ENCODE peak calls at places on chromosomes 4 and X, in eight cellular contexts. X is body of pancreas, P is adrenal gland, U is tibial nerve, K is breast epithelium, G is sigmoid colon, S is K562, R is A549. B is an unnamed sample.

GRCh38 chr4:176839656-176840055 is 46.9 kb upstream of the VEGFC start:
- DNase-seq in X (no peak), P (no peak), U (no peak), K (no peak), G (no peak), S (no peak), R (no peak), B (no peak)

GRCh38 chr4:125266901-125267601 is 47.7 kb upstream of the FAT4 start:
- DNase-seq in X (no peak), P (no peak), U (no peak), K (no peak), G (no peak), S (no peak), R (no peak), B (no peak)

GRCh38 chrX:55787727-55788126 is 70.2 kb downstream of the RRAGB start:
- DNase-seq in X (no peak), P (no peak), U (no peak), K (no peak), G (no peak), S (no peak), R (no peak), B (no peak)

GRCh38 chr4:48380583-48381167 is 39.3 kb downstream of the SLAIN2 start:
- DNase-seq in X (no peak), P (no peak), U (no peak), K (no peak), G (no peak), S (no peak), R (no peak), B (no peak)

GRCh38 chr4:2515835-2516550 is 20.5 kb upstream of the FAM193A start:
- DNase-seq in X (no peak), P (no peak), U (peak; percentile 54), K (no peak), G (peak; percentile 76), S (no peak), R (no peak), B (no peak)

GRCh38 chr4:20253272-20253798 is 1.6 kb downstream of the SLIT2 start:
- DNase-seq in X (no peak), P (peak; percentile 17), U (no peak), K (no peak), G (peak; percentile 63), S (no peak), R (no peak), B (no peak)

GRCh38 chrX:17689971-17690409 is 47.3 kb upstream of the SCML1 start:
- DNase-seq in X (peak; percentile 47), P (peak; percentile 59), U (peak; percentile 82), K (no peak), G (no peak), S (peak; percentile 32), R (peak; percentile 35), B (no peak)

GRCh38 chr4:110632506-110633357 is 9.9 kb upstream of the PITX2 start:
- DNase-seq in X (no peak), P (no peak), U (no peak), K (no peak), G (no peak), S (no peak), R (no peak), B (peak; percentile 70)

GRCh38 chrX:95383778-95384177 is 1300.9 kb upstream of the DIAPH2 start:
- DNase-seq in X (no peak), P (no peak), U (no peak), K (no peak), G (no peak), S (no peak), R (no peak), B (no peak)

GRCh38 chr4:182619659-182620058 is 297.5 kb downstream of the DCTD start:
- DNase-seq in X (no peak), P (no peak), U (no peak), K (no peak), G (no peak), S (no peak), R (no peak), B (no peak)

GRCh38 chrX:26915064-26915463 is 548.1 kb downstream of the PPP4R3C start:
- DNase-seq in X (no peak), P (no peak), U (no peak), K (no peak), G (no peak), S (no peak), R (no peak), B (no peak)

DNA sequence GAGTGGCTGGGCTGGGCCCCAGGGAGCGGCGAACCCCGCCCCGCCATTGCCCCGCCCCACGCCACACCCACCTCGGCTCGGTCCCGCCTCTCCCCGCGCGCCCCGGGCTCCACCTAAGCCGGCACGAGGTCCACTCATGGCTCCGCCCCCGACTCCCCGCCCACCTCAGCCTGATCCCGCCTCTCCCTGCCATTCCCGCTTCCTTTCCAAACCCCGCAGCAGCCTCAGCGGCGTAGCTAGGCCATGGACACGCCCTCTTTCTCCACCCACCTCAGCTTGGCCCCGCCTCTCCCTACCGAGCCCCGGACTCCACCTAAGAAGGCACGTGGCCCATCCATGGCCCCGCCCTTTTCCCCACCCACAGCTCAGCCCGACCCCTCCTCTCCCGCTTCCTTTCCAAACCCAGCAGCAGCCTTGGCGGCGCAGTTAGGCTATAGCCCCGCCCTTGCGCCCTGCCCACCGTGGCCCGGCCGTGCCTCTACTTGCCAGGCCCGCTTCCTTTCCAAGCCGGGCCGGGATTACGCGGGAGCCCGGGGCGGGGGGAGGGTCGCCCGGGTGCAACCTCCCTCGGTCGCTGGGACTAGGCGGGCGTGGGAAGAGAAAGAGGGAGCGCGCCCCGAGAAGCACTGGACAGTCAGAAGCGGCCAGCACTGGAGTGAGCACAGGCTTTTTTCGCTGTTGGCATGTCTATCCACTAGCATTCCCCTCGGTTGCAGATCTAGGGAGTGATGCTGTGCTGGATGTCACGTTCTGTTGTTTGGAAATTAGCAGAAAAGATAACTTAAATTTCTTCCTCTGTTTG is at the start of gene RELL1:
- DNase-seq in X (peak; percentile 100), P (peak; percentile 100), U (peak; percentile 99), K (peak; percentile 100), G (peak; percentile 100), S (peak; percentile 97), R (peak; percentile 79), B (peak; percentile 99)
- TF ChIP-seq POLR2A in X (no peak), P (no peak), U (no peak), K (no peak), G (no peak), S (no peak), R (peak; percentile 18), B (no peak)

GRCh38 chr4:155371432-155372043 is 5.2 kb downstream of the MAP9 start:
- DNase-seq in X (no peak), P (no peak), U (no peak), K (no peak), G (no peak), S (no peak), R (no peak), B (no peak)
- H3K4me1 ChIP-seq in X (peaks cover 5% of the 10 kb centered on the region), P (peaks cover 3% of the 10 kb centered on the region), U (no peaks in the 10 kb centered on the region), K (no peaks in the 10 kb centered on the region), G (peaks cover 23% of the 10 kb centered on the region), S (no peaks in the 10 kb centered on the region), R (peaks cover 10% of the 10 kb centered on the region), B (peaks cover 9% of the 10 kb centered on the region)

GRCh38 chr4:116015062-116015461 is 901.6 kb upstream of the NDST4 start:
- DNase-seq in X (no peak), P (no peak), U (no peak), K (no peak), G (no peak), S (no peak), R (no peak), B (no peak)

GRCh38 chr4:116020141-116020722 is 906.8 kb upstream of the NDST4 start:
- DNase-seq in X (no peak), P (no peak), U (no peak), K (no peak), G (no peak), S (no peak), R (no peak), B (no peak)

GRCh38 chr4:116016201-116016600 is 902.8 kb upstream of the NDST4 start:
- DNase-seq in X (peak; percentile 61), P (no peak), U (no peak), K (peak; percentile 56), G (peak; percentile 72), S (no peak), R (no peak), B (no peak)

GRCh38 chr4:116015549-116015948 is 902.1 kb upstream of the NDST4 start:
- DNase-seq in X (no peak), P (no peak), U (no peak), K (no peak), G (no peak), S (no peak), R (no peak), B (no peak)

GRCh38 chr4:116018831-116019230 is 905.4 kb upstream of the NDST4 start:
- DNase-seq in X (no peak), P (no peak), U (no peak), K (no peak), G (no peak), S (no peak), R (no peak), B (no peak)
- H3K9me3 ChIP-seq in X (no peaks in the 10 kb centered on the region), P (no peaks in the 10 kb centered on the region), U (no peaks in the 10 kb centered on the region), K (peaks cover 71% of the 10 kb centered on the region), G (peaks cover 25% of the 10 kb centered on the region), S (no peaks in the 10 kb centered on the region), R (peaks cover 15% of the 10 kb centered on the region), B (peaks cover 81% of the 10 kb centered on the region)

GRCh38 chr4:77156912-77157858 is at the start of gene CCNG2:
- DNase-seq in X (peak; percentile 82), P (peak; percentile 88), U (peak; percentile 90), K (peak; percentile 85), G (peak; percentile 94), S (peak; percentile 76), R (peak; percentile 8), B (peak; percentile 96)
- TF ChIP-seq POLR2A in X (peak; percentile 7), P (peak; percentile 57), U (peak; percentile 44), K (peak; percentile 51), G (peak; percentile 45), S (no peak), R (peak; percentile 23), B (peak; percentile 70)

GRCh38 chrX:24153175-24153795 is 3.8 kb downstream of the ZFX start:
- DNase-seq in X (no peak), P (no peak), U (no peak), K (no peak), G (peak; percentile 66), S (no peak), R (no peak), B (no peak)
- H3K4me1 ChIP-seq in X (peaks cover 43% of the 10 kb centered on the region), P (peaks cover 36% of the 10 kb centered on the region), U (peaks cover 37% of the 10 kb centered on the region), K (no peaks in the 10 kb centered on the region), G (peaks cover 63% of the 10 kb centered on the region), S (peaks cover 25% of the 10 kb centered on the region), R (peaks cover 62% of the 10 kb centered on the region), B (peaks cover 71% of the 10 kb centered on the region)

GRCh38 chr4:109131559-109131958 is 170.9 kb downstream of the COL25A1 start:
- DNase-seq in X (no peak), P (no peak), U (no peak), K (no peak), G (no peak), S (no peak), R (no peak), B (no peak)
- H3K9me3 ChIP-seq in X (no peaks in the 10 kb centered on the region), P (no peaks in the 10 kb centered on the region), U (no peaks in the 10 kb centered on the region), K (no peaks in the 10 kb centered on the region), G (no peaks in the 10 kb centered on the region), S (no peaks in the 10 kb centered on the region), R (no peaks in the 10 kb centered on the region), B (no peaks in the 10 kb centered on the region)